ENCODE peak calls at places on chromosome 9, in nine cellular contexts. G is right lobe of liver; K is aorta; B is stomach; Y is breast epithelium; T is tibial nerve; F is IMR-90; M is CD8-positive, alpha-beta T cell; J is transverse colon. L is an unnamed sample. For H3K27me3, the result is how much of the 10 kb centered on the place peaks cover.

GRCh38 chr9:112104401-112104800 is 70.7 kb downstream of the SUSD1 start:
- DNase-seq in G (no peak), K (no peak), B (no peak), Y (no peak), T (no peak), F (no peak), M (no peak), J (no peak), L (no peak)

GRCh38 chr9:82680179-82680935 is 382.6 kb downstream of the RASEF start:
- DNase-seq in G (no peak), K (no peak), B (no peak), Y (no peak), T (no peak), F (no peak), M (no peak), J (no peak), L (no peak)

GRCh38 chr9:105994970-105995369 is 300.6 kb downstream of the TMEM38B start:
- DNase-seq in G (no peak), K (no peak), B (no peak), Y (no peak), T (no peak), F (no peak), M (no peak), J (no peak), L (no peak)

GRCh38 chr9:128254855-128255759 is 20.7 kb downstream of the GOLGA2 start:
- DNase-seq in G (peak), K (peak), B (peak), Y (no peak), T (no peak), F (peak), M (peak), J (peak), L (peak)

GRCh38 chr9:72203205-72203803 is 54.1 kb downstream of the GDA start:
- DNase-seq in G (no peak), K (no peak), B (no peak), Y (no peak), T (no peak), F (peak), M (no peak), J (peak), L (no peak)

GRCh38 chr9:27247756-27248155 is 49.2 kb downstream of the EQTN start:
- DNase-seq in G (no peak), K (no peak), B (peak), Y (no peak), T (no peak), F (peak), M (no peak), J (peak), L (peak)

GRCh38 chr9:137435980-137436760 is 5.0 kb downstream of the ENTPD8 start:
- DNase-seq in G (peak), K (peak), B (peak), Y (peak), T (no peak), F (peak), M (no peak), J (peak), L (peak)

GRCh38 chr9:2809692-2810423 is 34.0 kb downstream of the PUM3 start:
- DNase-seq in G (no peak), K (no peak), B (no peak), Y (no peak), T (no peak), F (peak), M (no peak), J (no peak), L (peak)

GRCh38 chr9:114924327-114924726 is 6.1 kb downstream of the TNFSF8 start:
- DNase-seq in G (no peak), K (no peak), B (no peak), Y (no peak), T (no peak), F (no peak), M (no peak), J (no peak), L (no peak)

GRCh38 chr9:20558609-20559016 is 63.7 kb downstream of the MLLT3 start:
- DNase-seq in G (no peak), K (no peak), B (no peak), Y (no peak), T (no peak), F (peak), M (no peak), J (no peak), L (peak)

GRCh38 chr9:123401879-123402513 is 46.0 kb downstream of the CRB2 start:
- DNase-seq in G (no peak), K (no peak), B (no peak), Y (no peak), T (no peak), F (peak), M (no peak), J (peak), L (no peak)

GRCh38 chr9:123406016-123406415 is 50.0 kb downstream of the CRB2 start:
- DNase-seq in G (no peak), K (peak), B (no peak), Y (no peak), T (no peak), F (no peak), M (no peak), J (no peak), L (no peak)

GRCh38 chr9:123399803-123400378 is 43.9 kb downstream of the CRB2 start:
- DNase-seq in G (no peak), K (no peak), B (no peak), Y (no peak), T (no peak), F (no peak), M (no peak), J (peak), L (no peak)

GRCh38 chr9:123400926-123401503 is 45.0 kb downstream of the CRB2 start:
- DNase-seq in G (no peak), K (no peak), B (no peak), Y (no peak), T (no peak), F (no peak), M (no peak), J (no peak), L (no peak)

DNA sequence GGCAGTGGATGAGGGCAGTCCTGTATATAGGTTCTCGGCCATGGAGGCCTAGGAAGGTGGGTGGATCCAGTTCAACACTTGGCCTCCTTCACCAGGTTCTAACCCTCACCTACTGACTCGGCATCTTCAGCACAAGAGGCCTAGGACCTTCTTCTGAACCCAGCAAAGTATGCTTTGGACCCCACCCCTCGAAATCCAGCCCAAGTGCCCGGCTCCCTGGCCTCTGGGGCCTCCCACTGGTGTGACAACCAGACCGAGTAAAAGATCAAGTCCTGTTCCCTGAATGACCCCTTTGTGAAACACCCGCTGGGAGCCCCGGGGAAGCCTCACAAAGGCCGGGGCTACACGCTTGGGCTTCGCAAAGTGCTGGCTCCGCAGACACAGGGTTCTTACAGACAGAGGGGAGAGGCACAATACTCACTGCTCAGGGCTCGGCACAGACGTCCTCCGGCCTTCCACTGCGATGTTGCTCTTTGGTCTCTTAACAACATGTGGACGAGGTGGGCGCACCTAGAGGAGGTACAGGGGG is 47.0 kb downstream of the CRB2 start:
- DNase-seq in G (no peak), K (no peak), B (no peak), Y (no peak), T (no peak), F (no peak), M (no peak), J (no peak), L (no peak)
- H3K27me3 ChIP-seq in G (under half), K (under half), B (under half), Y (under half), T (under half), F (under half), M (under half), J (under half), L (under half)

DNA sequence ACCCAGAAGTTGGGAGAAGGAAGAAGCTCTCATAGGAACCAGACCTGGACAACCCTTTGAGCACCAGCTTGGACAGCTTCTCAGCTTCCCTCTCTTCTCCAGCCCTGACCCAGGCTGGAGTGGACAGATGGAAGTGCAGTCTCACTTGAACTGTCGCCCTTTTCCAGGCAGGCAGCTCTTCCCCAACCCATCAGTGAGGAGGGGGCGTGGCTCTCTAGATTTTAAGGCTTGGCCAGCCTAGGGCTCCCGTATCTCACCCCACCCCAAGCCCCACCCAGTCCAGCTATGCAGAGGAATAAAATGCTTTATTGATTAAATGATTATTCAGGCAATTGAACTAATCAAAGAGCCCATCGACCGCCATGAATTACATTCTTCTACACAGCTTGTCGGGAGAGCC is 2.2 kb downstream of the PAX5 start:
- DNase-seq in G (no peak), K (no peak), B (no peak), Y (no peak), T (no peak), F (no peak), M (no peak), J (no peak), L (no peak)
- H3K27me3 ChIP-seq in G (half or more), K (under half), B (half or more), Y (under half), T (under half), F (half or more), M (half or more), J (half or more), L (half or more)

GRCh38 chr9:91896096-91896495 is 53.9 kb downstream of the ROR2 start:
- DNase-seq in G (no peak), K (no peak), B (no peak), Y (no peak), T (no peak), F (no peak), M (no peak), J (no peak), L (no peak)

GRCh38 chr9:91898451-91899433 is 51.3 kb downstream of the ROR2 start:
- DNase-seq in G (no peak), K (peak), B (peak), Y (peak), T (no peak), F (peak), M (no peak), J (peak), L (no peak)

GRCh38 chr9:91896513-91897121 is 53.4 kb downstream of the ROR2 start:
- DNase-seq in G (no peak), K (peak), B (peak), Y (no peak), T (no peak), F (peak), M (no peak), J (peak), L (no peak)

GRCh38 chr9:91899611-91900010 is 50.4 kb downstream of the ROR2 start:
- DNase-seq in G (no peak), K (no peak), B (no peak), Y (no peak), T (no peak), F (no peak), M (no peak), J (no peak), L (no peak)

DNA sequence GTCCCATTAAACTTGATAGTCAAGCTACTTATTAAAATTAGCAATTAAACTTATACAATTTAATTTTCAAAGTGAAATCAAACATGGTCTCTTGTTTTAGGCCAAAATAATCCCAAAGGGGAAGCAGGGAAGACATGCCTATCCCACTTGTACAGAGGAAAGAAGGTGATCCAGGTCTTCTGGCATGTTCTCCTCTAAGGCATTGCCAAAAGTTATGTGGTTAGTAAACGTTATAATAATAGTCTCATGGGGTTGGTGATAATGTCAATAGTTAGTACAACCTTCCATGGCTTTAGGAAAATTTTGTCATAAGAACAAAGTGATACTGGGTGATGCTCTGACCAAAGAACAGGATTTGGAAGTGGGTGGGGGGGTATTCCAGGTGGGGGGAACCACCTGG is 52.8 kb downstream of the ROR2 start:
- DNase-seq in G (no peak), K (no peak), B (no peak), Y (no peak), T (no peak), F (peak), M (no peak), J (no peak), L (no peak)
- H3K27me3 ChIP-seq in G (under half), K (under half), B (under half), Y (under half), T (under half), F (under half), M (under half), J (under half), L (under half)

DNA sequence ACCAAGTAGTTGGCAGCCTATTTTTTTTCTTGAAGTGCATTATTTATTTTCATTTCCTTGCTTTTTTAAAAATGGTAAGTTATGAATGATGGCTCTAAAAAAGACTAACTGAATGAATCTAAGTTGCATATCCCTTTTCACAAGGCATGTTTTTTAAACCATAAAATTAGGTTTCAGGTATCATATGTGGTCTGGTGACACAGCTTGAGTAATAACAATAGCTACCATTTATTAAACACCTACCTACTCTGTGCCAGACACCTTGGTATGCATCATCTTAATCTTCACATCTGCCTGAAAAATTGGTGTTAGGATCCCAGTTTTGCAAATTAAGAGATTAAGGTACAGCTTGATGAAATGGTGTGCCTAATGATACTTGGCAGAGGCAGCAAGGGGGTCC is 4.3 kb upstream of the GABBR2 start:
- DNase-seq in G (no peak), K (no peak), B (no peak), Y (no peak), T (no peak), F (no peak), M (no peak), J (no peak), L (no peak)
- H3K27me3 ChIP-seq in G (under half), K (under half), B (under half), Y (under half), T (under half), F (under half), M (under half), J (under half), L (under half)

GRCh38 chr9:36739538-36740116 is 166.9 kb downstream of the MELK start:
- DNase-seq in G (no peak), K (no peak), B (no peak), Y (no peak), T (no peak), F (no peak), M (no peak), J (no peak), L (no peak)
- H3K27me3 ChIP-seq in G (under half), K (under half), B (under half), Y (under half), T (under half), F (under half), M (under half), J (half or more), L (under half)

DNA sequence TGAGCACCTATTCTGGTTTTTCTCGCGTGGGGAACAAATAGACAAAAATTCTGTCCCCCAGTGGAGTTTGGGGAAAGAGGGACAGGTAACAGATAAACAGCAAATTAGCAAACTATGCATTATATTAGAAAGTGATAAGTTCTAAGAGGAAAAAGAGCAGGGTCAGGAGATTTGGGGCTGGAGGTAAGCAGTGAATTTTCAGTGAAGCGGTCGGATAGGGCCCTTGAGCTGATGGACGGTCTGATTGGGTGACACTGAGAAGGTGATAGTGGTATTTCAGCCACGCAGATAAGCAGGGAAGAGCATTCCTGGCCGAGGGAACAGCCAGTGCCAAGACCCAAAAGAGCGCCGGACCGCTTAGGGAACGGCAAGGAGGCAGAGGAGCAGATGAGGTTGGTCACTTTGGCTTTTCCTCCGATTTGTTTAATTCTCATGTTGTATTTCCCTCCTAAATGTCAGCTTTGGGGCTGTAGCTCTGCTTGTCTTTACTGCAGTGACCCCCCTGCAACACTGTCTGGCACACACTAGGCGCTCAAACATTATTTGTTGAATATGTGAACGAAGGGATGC is 1.0 kb upstream of the PTPN3 start:
- DNase-seq in G (no peak), K (no peak), B (no peak), Y (no peak), T (no peak), F (no peak), M (no peak), J (no peak), L (no peak)
- H3K27me3 ChIP-seq in G (under half), K (under half), B (under half), Y (under half), T (under half), F (half or more), M (under half), J (under half), L (under half)